ENCODE peak calls at places on chromosomes 4 and X, in nine cellular contexts. One of them, this sample, is unnamed.

GRCh38 chr4:82097504-82097903 is 276.3 kb downstream of the HNRNPD start:
- DNase-seq in AML-193: no peak
- DNase-seq in effector CD8-positive, alpha-beta T cell: no peak
- DNase-seq in NCI-H510A: no peak
- DNase-seq in cerebellar nuclear complex: no peak
- DNase-seq in HEK293T: no peak
- DNase-seq in GM04504: no peak
- DNase-seq in NCI-H187: no peak
- DNase-seq in activated CD4-positive, alpha-beta T cell treated with anti-CD3 and anti-CD28 coated beads, Interleukin-2, amount 10 ng/mL, durations not matched to agents 7 days and 5 days: no peak
- DNase-seq in this sample: no peak

GRCh38 chrX:10310502-10310901 is 153.7 kb downstream of the CLCN4 start:
- DNase-seq in AML-193: no peak
- DNase-seq in effector CD8-positive, alpha-beta T cell: no peak
- DNase-seq in NCI-H510A: no peak
- DNase-seq in cerebellar nuclear complex: no peak
- DNase-seq in HEK293T: no peak
- DNase-seq in GM04504: no peak
- DNase-seq in NCI-H187: no peak
- DNase-seq in activated CD4-positive, alpha-beta T cell treated with anti-CD3 and anti-CD28 coated beads, Interleukin-2, amount 10 ng/mL, durations not matched to agents 7 days and 5 days: no peak
- DNase-seq in this sample: no peak

GRCh38 chrX:53768451-53769246 is 82.1 kb upstream of the HUWE1 start:
- DNase-seq in AML-193: no peak
- DNase-seq in effector CD8-positive, alpha-beta T cell: no peak
- DNase-seq in NCI-H510A: no peak
- DNase-seq in cerebellar nuclear complex: no peak
- DNase-seq in HEK293T: no peak
- DNase-seq in GM04504: no peak
- DNase-seq in NCI-H187: no peak
- DNase-seq in activated CD4-positive, alpha-beta T cell treated with anti-CD3 and anti-CD28 coated beads, Interleukin-2, amount 10 ng/mL, durations not matched to agents 7 days and 5 days: no peak
- DNase-seq in this sample: no peak

GRCh38 chrX:45667666-45668065 is 467.0 kb upstream of the DIPK2B start:
- DNase-seq in AML-193: no peak
- DNase-seq in effector CD8-positive, alpha-beta T cell: no peak
- DNase-seq in NCI-H510A: no peak
- DNase-seq in cerebellar nuclear complex: no peak
- DNase-seq in HEK293T: no peak
- DNase-seq in GM04504: no peak
- DNase-seq in NCI-H187: no peak
- DNase-seq in activated CD4-positive, alpha-beta T cell treated with anti-CD3 and anti-CD28 coated beads, Interleukin-2, amount 10 ng/mL, durations not matched to agents 7 days and 5 days: no peak
- DNase-seq in this sample: no peak

GRCh38 chr4:48651869-48652447 is 128.1 kb downstream of the FRYL start:
- DNase-seq in AML-193: no peak
- DNase-seq in effector CD8-positive, alpha-beta T cell: no peak
- DNase-seq in NCI-H510A: no peak
- DNase-seq in cerebellar nuclear complex: no peak
- DNase-seq in HEK293T: no peak
- DNase-seq in GM04504: peak
- DNase-seq in NCI-H187: no peak
- DNase-seq in activated CD4-positive, alpha-beta T cell treated with anti-CD3 and anti-CD28 coated beads, Interleukin-2, amount 10 ng/mL, durations not matched to agents 7 days and 5 days: no peak
- DNase-seq in this sample: no peak

GRCh38 chr4:147011386-147011785 is 65.7 kb upstream of the TTC29 start:
- DNase-seq in AML-193: no peak
- DNase-seq in effector CD8-positive, alpha-beta T cell: no peak
- DNase-seq in NCI-H510A: no peak
- DNase-seq in cerebellar nuclear complex: no peak
- DNase-seq in HEK293T: no peak
- DNase-seq in GM04504: no peak
- DNase-seq in NCI-H187: no peak
- DNase-seq in activated CD4-positive, alpha-beta T cell treated with anti-CD3 and anti-CD28 coated beads, Interleukin-2, amount 10 ng/mL, durations not matched to agents 7 days and 5 days: no peak
- DNase-seq in this sample: no peak

GRCh38 chrX:119071381-119071780 is 1.4 kb upstream of the CT47C1 start:
- DNase-seq in AML-193: no peak
- DNase-seq in effector CD8-positive, alpha-beta T cell: no peak
- DNase-seq in NCI-H510A: no peak
- DNase-seq in cerebellar nuclear complex: no peak
- DNase-seq in HEK293T: no peak
- DNase-seq in GM04504: no peak
- DNase-seq in NCI-H187: no peak
- DNase-seq in activated CD4-positive, alpha-beta T cell treated with anti-CD3 and anti-CD28 coated beads, Interleukin-2, amount 10 ng/mL, durations not matched to agents 7 days and 5 days: no peak
- DNase-seq in this sample: no peak

GRCh38 chrX:131728295-131729145 is 184.6 kb downstream of the OR13H1 start:
- DNase-seq in AML-193: no peak
- DNase-seq in effector CD8-positive, alpha-beta T cell: no peak
- DNase-seq in NCI-H510A: no peak
- DNase-seq in cerebellar nuclear complex: peak
- DNase-seq in HEK293T: peak
- DNase-seq in GM04504: peak
- DNase-seq in NCI-H187: peak
- DNase-seq in activated CD4-positive, alpha-beta T cell treated with anti-CD3 and anti-CD28 coated beads, Interleukin-2, amount 10 ng/mL, durations not matched to agents 7 days and 5 days: no peak
- DNase-seq in this sample: no peak

GRCh38 chr4:104490770-104491395 is 3.8 kb downstream of the CXXC4 start:
- DNase-seq in AML-193: no peak
- DNase-seq in effector CD8-positive, alpha-beta T cell: peak
- DNase-seq in NCI-H510A: peak
- DNase-seq in cerebellar nuclear complex: no peak
- DNase-seq in HEK293T: peak
- DNase-seq in GM04504: no peak
- DNase-seq in NCI-H187: peak
- DNase-seq in activated CD4-positive, alpha-beta T cell treated with anti-CD3 and anti-CD28 coated beads, Interleukin-2, amount 10 ng/mL, durations not matched to agents 7 days and 5 days: peak
- DNase-seq in this sample: no peak

GRCh38 chrX:50827996-50828395 is 14.0 kb upstream of the SHROOM4 start:
- DNase-seq in AML-193: no peak
- DNase-seq in effector CD8-positive, alpha-beta T cell: no peak
- DNase-seq in NCI-H510A: no peak
- DNase-seq in cerebellar nuclear complex: no peak
- DNase-seq in HEK293T: no peak
- DNase-seq in GM04504: no peak
- DNase-seq in NCI-H187: no peak
- DNase-seq in activated CD4-positive, alpha-beta T cell treated with anti-CD3 and anti-CD28 coated beads, Interleukin-2, amount 10 ng/mL, durations not matched to agents 7 days and 5 days: no peak
- DNase-seq in this sample: no peak

GRCh38 chr4:64368741-64369140 is 40.5 kb downstream of the TECRL start:
- DNase-seq in AML-193: no peak
- DNase-seq in effector CD8-positive, alpha-beta T cell: no peak
- DNase-seq in NCI-H510A: no peak
- DNase-seq in cerebellar nuclear complex: no peak
- DNase-seq in HEK293T: no peak
- DNase-seq in GM04504: no peak
- DNase-seq in NCI-H187: no peak
- DNase-seq in activated CD4-positive, alpha-beta T cell treated with anti-CD3 and anti-CD28 coated beads, Interleukin-2, amount 10 ng/mL, durations not matched to agents 7 days and 5 days: no peak
- DNase-seq in this sample: no peak

GRCh38 chr4:185280608-185281007 is 71.2 kb downstream of the SNX25 start:
- DNase-seq in AML-193: no peak
- DNase-seq in effector CD8-positive, alpha-beta T cell: no peak
- DNase-seq in NCI-H510A: no peak
- DNase-seq in cerebellar nuclear complex: no peak
- DNase-seq in HEK293T: no peak
- DNase-seq in GM04504: no peak
- DNase-seq in NCI-H187: no peak
- DNase-seq in activated CD4-positive, alpha-beta T cell treated with anti-CD3 and anti-CD28 coated beads, Interleukin-2, amount 10 ng/mL, durations not matched to agents 7 days and 5 days: no peak
- DNase-seq in this sample: no peak

GRCh38 chrX:123274796-123275195 is 90.7 kb downstream of the GRIA3 start:
- DNase-seq in AML-193: no peak
- DNase-seq in effector CD8-positive, alpha-beta T cell: no peak
- DNase-seq in NCI-H510A: no peak
- DNase-seq in cerebellar nuclear complex: no peak
- DNase-seq in HEK293T: no peak
- DNase-seq in GM04504: no peak
- DNase-seq in NCI-H187: no peak
- DNase-seq in activated CD4-positive, alpha-beta T cell treated with anti-CD3 and anti-CD28 coated beads, Interleukin-2, amount 10 ng/mL, durations not matched to agents 7 days and 5 days: no peak
- DNase-seq in this sample: no peak

GRCh38 chrX:129452523-129452922 is 70.8 kb downstream of the SMARCA1 start:
- DNase-seq in AML-193: no peak
- DNase-seq in effector CD8-positive, alpha-beta T cell: no peak
- DNase-seq in NCI-H510A: no peak
- DNase-seq in cerebellar nuclear complex: no peak
- DNase-seq in HEK293T: no peak
- DNase-seq in GM04504: no peak
- DNase-seq in NCI-H187: no peak
- DNase-seq in activated CD4-positive, alpha-beta T cell treated with anti-CD3 and anti-CD28 coated beads, Interleukin-2, amount 10 ng/mL, durations not matched to agents 7 days and 5 days: no peak
- DNase-seq in this sample: no peak

GRCh38 chr4:87416965-87417364 is 5.4 kb upstream of the NUDT9 start:
- DNase-seq in AML-193: no peak
- DNase-seq in effector CD8-positive, alpha-beta T cell: no peak
- DNase-seq in NCI-H510A: no peak
- DNase-seq in cerebellar nuclear complex: no peak
- DNase-seq in HEK293T: no peak
- DNase-seq in GM04504: no peak
- DNase-seq in NCI-H187: no peak
- DNase-seq in activated CD4-positive, alpha-beta T cell treated with anti-CD3 and anti-CD28 coated beads, Interleukin-2, amount 10 ng/mL, durations not matched to agents 7 days and 5 days: no peak
- DNase-seq in this sample: no peak

GRCh38 chrX:55326985-55327384 is 62.3 kb upstream of the PAGE3 start:
- DNase-seq in AML-193: no peak
- DNase-seq in effector CD8-positive, alpha-beta T cell: no peak
- DNase-seq in NCI-H510A: no peak
- DNase-seq in cerebellar nuclear complex: no peak
- DNase-seq in HEK293T: no peak
- DNase-seq in GM04504: no peak
- DNase-seq in NCI-H187: no peak
- DNase-seq in activated CD4-positive, alpha-beta T cell treated with anti-CD3 and anti-CD28 coated beads, Interleukin-2, amount 10 ng/mL, durations not matched to agents 7 days and 5 days: no peak
- DNase-seq in this sample: no peak

GRCh38 chr4:92529510-92529909 is 225.7 kb downstream of the GRID2 start:
- DNase-seq in AML-193: no peak
- DNase-seq in effector CD8-positive, alpha-beta T cell: no peak
- DNase-seq in NCI-H510A: no peak
- DNase-seq in cerebellar nuclear complex: no peak
- DNase-seq in HEK293T: no peak
- DNase-seq in GM04504: no peak
- DNase-seq in NCI-H187: no peak
- DNase-seq in activated CD4-positive, alpha-beta T cell treated with anti-CD3 and anti-CD28 coated beads, Interleukin-2, amount 10 ng/mL, durations not matched to agents 7 days and 5 days: no peak
- DNase-seq in this sample: no peak

GRCh38 chr4:94349193-94349592 is 6.6 kb upstream of the HPGDS start:
- DNase-seq in AML-193: no peak
- DNase-seq in effector CD8-positive, alpha-beta T cell: no peak
- DNase-seq in NCI-H510A: no peak
- DNase-seq in cerebellar nuclear complex: no peak
- DNase-seq in HEK293T: no peak
- DNase-seq in GM04504: no peak
- DNase-seq in NCI-H187: no peak
- DNase-seq in activated CD4-positive, alpha-beta T cell treated with anti-CD3 and anti-CD28 coated beads, Interleukin-2, amount 10 ng/mL, durations not matched to agents 7 days and 5 days: no peak
- DNase-seq in this sample: no peak

GRCh38 chr4:5751073-5751917 is 40.3 kb downstream of the EVC start:
- DNase-seq in AML-193: no peak
- DNase-seq in effector CD8-positive, alpha-beta T cell: no peak
- DNase-seq in NCI-H510A: no peak
- DNase-seq in cerebellar nuclear complex: no peak
- DNase-seq in HEK293T: no peak
- DNase-seq in GM04504: peak
- DNase-seq in NCI-H187: no peak
- DNase-seq in activated CD4-positive, alpha-beta T cell treated with anti-CD3 and anti-CD28 coated beads, Interleukin-2, amount 10 ng/mL, durations not matched to agents 7 days and 5 days: no peak
- DNase-seq in this sample: no peak

GRCh38 chrX:154373340-154374306 is 811 bp downstream of the FLNA start:
- DNase-seq in AML-193: peak
- DNase-seq in effector CD8-positive, alpha-beta T cell: no peak
- DNase-seq in NCI-H510A: peak
- DNase-seq in cerebellar nuclear complex: no peak
- DNase-seq in HEK293T: peak
- DNase-seq in GM04504: peak
- DNase-seq in NCI-H187: peak
- DNase-seq in activated CD4-positive, alpha-beta T cell treated with anti-CD3 and anti-CD28 coated beads, Interleukin-2, amount 10 ng/mL, durations not matched to agents 7 days and 5 days: peak
- DNase-seq in this sample: no peak

GRCh38 chr4:108247511-108248088 is 78.9 kb upstream of the LEF1 start:
- DNase-seq in AML-193: no peak
- DNase-seq in effector CD8-positive, alpha-beta T cell: no peak
- DNase-seq in NCI-H510A: peak
- DNase-seq in cerebellar nuclear complex: no peak
- DNase-seq in HEK293T: peak
- DNase-seq in GM04504: no peak
- DNase-seq in NCI-H187: peak
- DNase-seq in activated CD4-positive, alpha-beta T cell treated with anti-CD3 and anti-CD28 coated beads, Interleukin-2, amount 10 ng/mL, durations not matched to agents 7 days and 5 days: no peak
- DNase-seq in this sample: peak

GRCh38 chr4:39004818-39005217 is 27.4 kb downstream of the TMEM156 start:
- DNase-seq in AML-193: no peak
- DNase-seq in effector CD8-positive, alpha-beta T cell: no peak
- DNase-seq in NCI-H510A: no peak
- DNase-seq in cerebellar nuclear complex: no peak
- DNase-seq in HEK293T: no peak
- DNase-seq in GM04504: no peak
- DNase-seq in NCI-H187: no peak
- DNase-seq in activated CD4-positive, alpha-beta T cell treated with anti-CD3 and anti-CD28 coated beads, Interleukin-2, amount 10 ng/mL, durations not matched to agents 7 days and 5 days: no peak
- DNase-seq in this sample: no peak

GRCh38 chr4:38162240-38162784 is 202.1 kb downstream of the PTTG2 start:
- DNase-seq in AML-193: no peak
- DNase-seq in effector CD8-positive, alpha-beta T cell: no peak
- DNase-seq in NCI-H510A: no peak
- DNase-seq in cerebellar nuclear complex: no peak
- DNase-seq in HEK293T: no peak
- DNase-seq in GM04504: peak
- DNase-seq in NCI-H187: no peak
- DNase-seq in activated CD4-positive, alpha-beta T cell treated with anti-CD3 and anti-CD28 coated beads, Interleukin-2, amount 10 ng/mL, durations not matched to agents 7 days and 5 days: no peak
- DNase-seq in this sample: no peak

GRCh38 chr4:158295053-158295452 is 84.8 kb downstream of the TMEM144 start:
- DNase-seq in AML-193: no peak
- DNase-seq in effector CD8-positive, alpha-beta T cell: no peak
- DNase-seq in NCI-H510A: no peak
- DNase-seq in cerebellar nuclear complex: no peak
- DNase-seq in HEK293T: no peak
- DNase-seq in GM04504: no peak
- DNase-seq in NCI-H187: no peak
- DNase-seq in activated CD4-positive, alpha-beta T cell treated with anti-CD3 and anti-CD28 coated beads, Interleukin-2, amount 10 ng/mL, durations not matched to agents 7 days and 5 days: no peak
- DNase-seq in this sample: no peak

GRCh38 chrX:86148594-86148993 is 343 bp downstream of the DACH2 start:
- DNase-seq in AML-193: no peak
- DNase-seq in effector CD8-positive, alpha-beta T cell: no peak
- DNase-seq in NCI-H510A: no peak
- DNase-seq in cerebellar nuclear complex: no peak
- DNase-seq in HEK293T: peak
- DNase-seq in GM04504: no peak
- DNase-seq in NCI-H187: no peak
- DNase-seq in activated CD4-positive, alpha-beta T cell treated with anti-CD3 and anti-CD28 coated beads, Interleukin-2, amount 10 ng/mL, durations not matched to agents 7 days and 5 days: no peak
- DNase-seq in this sample: no peak

GRCh38 chrX:20668550-20668949 is 401.8 kb upstream of the RPS6KA3 start:
- DNase-seq in AML-193: no peak
- DNase-seq in effector CD8-positive, alpha-beta T cell: no peak
- DNase-seq in NCI-H510A: no peak
- DNase-seq in cerebellar nuclear complex: no peak
- DNase-seq in HEK293T: no peak
- DNase-seq in GM04504: no peak
- DNase-seq in NCI-H187: no peak
- DNase-seq in activated CD4-positive, alpha-beta T cell treated with anti-CD3 and anti-CD28 coated beads, Interleukin-2, amount 10 ng/mL, durations not matched to agents 7 days and 5 days: no peak
- DNase-seq in this sample: no peak

GRCh38 chr4:147991543-147992295 is 259.8 kb downstream of the ARHGAP10 start:
- DNase-seq in AML-193: no peak
- DNase-seq in effector CD8-positive, alpha-beta T cell: no peak
- DNase-seq in NCI-H510A: no peak
- DNase-seq in cerebellar nuclear complex: no peak
- DNase-seq in HEK293T: no peak
- DNase-seq in GM04504: no peak
- DNase-seq in NCI-H187: no peak
- DNase-seq in activated CD4-positive, alpha-beta T cell treated with anti-CD3 and anti-CD28 coated beads, Interleukin-2, amount 10 ng/mL, durations not matched to agents 7 days and 5 days: no peak
- DNase-seq in this sample: no peak

GRCh38 chr4:151641167-151641566 is 119.6 kb downstream of the GATB start:
- DNase-seq in AML-193: peak
- DNase-seq in effector CD8-positive, alpha-beta T cell: no peak
- DNase-seq in NCI-H510A: no peak
- DNase-seq in cerebellar nuclear complex: no peak
- DNase-seq in HEK293T: no peak
- DNase-seq in GM04504: peak
- DNase-seq in NCI-H187: no peak
- DNase-seq in activated CD4-positive, alpha-beta T cell treated with anti-CD3 and anti-CD28 coated beads, Interleukin-2, amount 10 ng/mL, durations not matched to agents 7 days and 5 days: no peak
- DNase-seq in this sample: no peak

GRCh38 chr4:90951037-90951436 is 823.8 kb downstream of the CCSER1 start:
- DNase-seq in AML-193: no peak
- DNase-seq in effector CD8-positive, alpha-beta T cell: no peak
- DNase-seq in NCI-H510A: peak
- DNase-seq in cerebellar nuclear complex: no peak
- DNase-seq in HEK293T: peak
- DNase-seq in GM04504: no peak
- DNase-seq in NCI-H187: peak
- DNase-seq in activated CD4-positive, alpha-beta T cell treated with anti-CD3 and anti-CD28 coated beads, Interleukin-2, amount 10 ng/mL, durations not matched to agents 7 days and 5 days: no peak
- DNase-seq in this sample: no peak

GRCh38 chr4:98148856-98149255 is 5.6 kb upstream of the STPG2 start:
- DNase-seq in AML-193: no peak
- DNase-seq in effector CD8-positive, alpha-beta T cell: no peak
- DNase-seq in NCI-H510A: peak
- DNase-seq in cerebellar nuclear complex: no peak
- DNase-seq in HEK293T: no peak
- DNase-seq in GM04504: no peak
- DNase-seq in NCI-H187: peak
- DNase-seq in activated CD4-positive, alpha-beta T cell treated with anti-CD3 and anti-CD28 coated beads, Interleukin-2, amount 10 ng/mL, durations not matched to agents 7 days and 5 days: no peak
- DNase-seq in this sample: no peak

GRCh38 chr4:83516042-83516772 is 19.7 kb upstream of the GPAT3 start:
- DNase-seq in AML-193: no peak
- DNase-seq in effector CD8-positive, alpha-beta T cell: no peak
- DNase-seq in NCI-H510A: no peak
- DNase-seq in cerebellar nuclear complex: no peak
- DNase-seq in HEK293T: no peak
- DNase-seq in GM04504: peak
- DNase-seq in NCI-H187: no peak
- DNase-seq in activated CD4-positive, alpha-beta T cell treated with anti-CD3 and anti-CD28 coated beads, Interleukin-2, amount 10 ng/mL, durations not matched to agents 7 days and 5 days: no peak
- DNase-seq in this sample: no peak

This sample was measured in iPS DF 19.7.